ENCODE peak calls at places on chromosomes 7 and 10, in four cellular contexts. L is mucosa of descending colon; U is CD4-positive, CD25-positive, alpha-beta regulatory T cell; F is gastrocnemius medialis. K is an unnamed sample. For H3K4me1, the result is how much of the 10 kb centered on the place peaks cover.

GRCh38 chr10:89278034-89278535 is 23.8 kb upstream of the IFIT2 start:
- DNase-seq in U (no peak), L (no peak), F (peak), K (no peak)

GRCh38 chr10:7505196-7505595 is 94.4 kb upstream of the SFMBT2 start:
- DNase-seq in U (no peak), L (no peak), F (no peak), K (no peak)

GRCh38 chr7:131602994-131603372 is 46.6 kb upstream of the PODXL start:
- DNase-seq in U (no peak), L (no peak), F (no peak), K (no peak)

GRCh38 chr10:118035358-118036031 is 11.2 kb downstream of the RAB11FIP2 start:
- DNase-seq in L (no peak), U (peak), F (no peak), K (no peak)

GRCh38 chr7:142025896-142026295 is 30.2 kb downstream of the MGAM start:
- DNase-seq in L (no peak), U (no peak), F (no peak), K (no peak)

GRCh38 chr10:5423774-5424173 is 11.4 kb downstream of the NET1 start:
- DNase-seq in L (no peak), F (no peak), U (no peak), K (no peak)

GRCh38 chr10:20007426-20007825 is 191.2 kb downstream of the PLXDC2 start:
- DNase-seq in U (no peak), F (no peak), L (no peak), K (no peak)

GRCh38 chr7:91351374-91351773 is 87.1 kb downstream of the FZD1 start:
- DNase-seq in U (no peak), F (no peak), L (no peak), K (no peak)

GRCh38 chr7:134616611-134617010 is 30.0 kb upstream of the BPGM start:
- DNase-seq in F (no peak), U (no peak), L (no peak), K (no peak)

DNA sequence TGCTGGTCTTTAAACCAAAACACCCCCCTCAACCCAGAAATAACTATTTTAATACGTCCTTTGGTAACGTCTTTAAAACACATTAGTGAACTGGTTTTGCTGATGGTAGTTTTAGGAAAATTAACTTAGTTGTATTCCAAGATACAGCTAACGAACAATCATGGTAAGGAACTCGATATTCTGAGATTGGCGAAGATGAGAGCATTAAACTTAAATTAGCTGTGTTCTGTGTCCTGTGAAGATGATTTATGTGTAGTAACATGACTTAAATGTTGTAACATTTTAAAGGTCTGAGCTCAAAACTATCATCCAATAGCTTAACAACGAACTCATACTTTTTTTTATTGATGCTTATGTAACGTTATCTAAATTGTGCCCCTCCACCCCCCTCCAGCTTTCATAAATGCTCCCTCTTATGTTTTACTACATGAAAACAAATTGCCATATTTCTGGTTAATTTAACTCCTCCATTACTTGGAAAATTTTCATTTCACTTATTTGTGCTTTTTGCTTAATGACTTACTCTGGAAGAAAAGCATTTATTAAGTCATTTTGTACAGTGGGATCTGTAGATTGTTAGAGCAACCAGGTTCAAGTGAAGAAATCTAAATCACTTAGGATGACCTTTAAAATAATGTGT is 1.7 kb downstream of the SDK1 start:
- DNase-seq in L (no peak), U (no peak), F (no peak), K (no peak)
- H3K4me3 ChIP-seq in L (no peak), U (no peak), F (peak), K (peak)

GRCh38 chr10:102117391-102118159 is 2.6 kb downstream of the LDB1 start:
- DNase-seq in L (peak), U (peak), F (peak), K (peak)
- H3K4me1 ChIP-seq in L (under half), U (half or more), F (half or more), K (half or more)

DNA sequence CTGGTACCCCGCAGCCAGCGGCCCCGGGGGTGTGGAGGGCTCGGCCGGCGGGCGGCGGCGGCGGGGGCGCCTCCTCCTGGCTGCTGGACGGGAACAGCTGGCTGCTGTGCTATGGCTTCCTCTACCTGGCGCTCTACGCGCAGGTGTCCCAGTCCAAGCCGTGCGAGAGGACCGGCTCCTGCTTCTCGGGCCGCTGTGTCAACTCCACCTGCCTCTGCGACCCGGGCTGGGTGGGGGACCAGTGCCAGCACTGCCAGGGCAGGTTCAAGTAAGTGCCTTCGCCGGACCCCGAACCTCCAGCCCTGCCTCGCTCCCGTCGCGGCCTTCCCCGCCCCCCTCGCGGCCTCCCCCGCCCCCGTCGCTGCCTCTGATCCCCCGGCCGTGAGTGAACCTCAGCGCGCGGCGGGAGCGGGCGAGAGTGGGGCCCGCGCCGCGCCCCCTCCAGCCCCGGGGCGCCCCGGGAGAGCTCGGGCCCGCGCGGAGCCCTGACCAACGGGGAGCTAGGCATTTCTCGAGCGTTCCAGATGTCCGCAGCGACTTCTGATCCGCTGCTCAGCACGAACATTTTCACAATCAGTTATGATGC is 704 bp downstream of the ATRNL1 start:
- DNase-seq in U (peak), L (peak), F (peak), K (no peak)
- H3K4me3 ChIP-seq in U (no peak), L (no peak), F (peak), K (peak)

GRCh38 chr7:98284335-98285036 is 3.0 kb downstream of the BRI3 start:
- DNase-seq in L (peak), F (peak), U (no peak), K (peak)

GRCh38 chr7:98286701-98287485 is 5.4 kb downstream of the BRI3 start:
- DNase-seq in L (no peak), U (no peak), F (peak), K (no peak)

GRCh38 chr7:98285132-98286092 is 3.9 kb downstream of the BRI3 start:
- DNase-seq in F (peak), L (peak), U (no peak), K (no peak)

GRCh38 chr7:98287486-98287959 is 6.0 kb downstream of the BRI3 start:
- DNase-seq in F (peak), L (peak), U (no peak), K (peak)

GRCh38 chr7:98286093-98286525 is 4.6 kb downstream of the BRI3 start:
- DNase-seq in U (no peak), F (peak), L (peak), K (peak)
- H3K4me1 ChIP-seq in U (under half), F (half or more), L (half or more), K (under half)

DNA sequence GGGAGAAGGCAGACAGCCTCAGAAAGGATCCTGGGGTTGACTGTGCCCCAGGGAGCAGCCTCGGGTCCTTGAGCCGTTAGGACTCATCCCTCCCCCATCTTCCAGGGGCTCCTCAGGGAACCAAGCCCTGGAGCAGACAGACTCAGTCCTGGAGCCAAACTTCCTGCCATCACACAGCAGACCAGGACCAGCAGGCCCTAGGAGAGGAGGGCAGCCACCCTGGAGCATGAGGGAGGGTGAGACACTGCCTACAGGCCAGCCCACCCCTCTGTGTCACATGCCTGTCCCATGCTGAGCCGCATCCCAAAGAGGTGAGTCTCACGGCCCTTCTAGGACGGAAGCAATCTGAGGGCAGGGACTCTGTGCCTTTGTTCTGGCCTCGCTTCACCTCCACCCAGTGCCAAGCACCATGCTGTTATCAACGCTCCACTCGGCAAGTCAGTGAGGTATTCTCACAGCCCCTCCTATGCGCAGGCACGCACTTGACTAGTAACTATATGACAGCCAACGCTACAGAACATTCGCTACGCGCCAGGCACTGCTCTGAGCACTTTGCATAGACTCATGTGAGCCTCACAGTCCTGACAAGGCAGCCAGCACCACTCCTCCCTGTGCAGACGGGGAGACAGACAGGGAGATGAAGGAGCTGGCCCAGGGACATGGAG is 19.1 kb downstream of the MAD1L1 start:
- DNase-seq in F (no peak), U (no peak), L (no peak), K (no peak)
- H3K4me3 ChIP-seq in F (no peak), U (no peak), L (no peak), K (no peak)

DNA sequence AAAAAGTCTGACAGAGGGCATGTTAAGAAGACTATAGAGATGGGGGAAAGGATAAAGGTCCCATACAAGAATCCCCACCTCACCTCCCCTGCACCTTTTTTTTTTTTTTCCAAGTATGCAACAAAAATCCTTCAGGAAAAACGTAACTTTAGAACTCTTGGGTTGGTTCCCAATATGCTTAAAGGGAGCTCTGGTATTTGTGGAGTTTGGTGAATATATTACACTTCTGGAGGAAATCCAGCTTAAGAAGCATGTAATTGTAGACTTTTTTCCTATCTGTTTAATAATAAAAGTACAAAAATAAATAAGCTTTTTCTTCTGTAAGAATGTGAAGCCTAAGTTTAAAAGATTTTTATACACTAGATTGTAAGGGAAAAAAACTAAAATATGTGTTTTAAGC is 102.3 kb downstream of the SORBS1 start:
- DNase-seq in L (no peak), U (no peak), F (no peak), K (no peak)
- H3K4me1 ChIP-seq in L (under half), U (under half), F (under half), K (under half)

GRCh38 chr7:73622527-73622908 is 1.8 kb downstream of the MLXIPL start:
- DNase-seq in U (no peak), F (no peak), L (no peak), K (no peak)
- H3K4me3 ChIP-seq in U (no peak), F (peak), L (no peak), K (no peak)